ENCODE peak calls at places on chromosomes 12 and 14, in four cellular contexts. R, A, F and Y are unnamed samples.

GRCh38 chr14:32998433-32998832 is 59.8 kb downstream of the NPAS3 start:
- DNase-seq in A (no peak), R (no peak), F (no peak), Y (no peak)

GRCh38 chr12:11486623-11487444 is 91.5 kb upstream of the PRB2 start:
- DNase-seq in F (peak), A (peak), R (peak), Y (peak)

GRCh38 chr14:54650331-54651017 is 83.5 kb downstream of the SAMD4A start:
- DNase-seq in R (peak), A (no peak), F (peak), Y (no peak)

GRCh38 chr12:123471374-123472068 is 13.6 kb downstream of the SNRNP35 start:
- DNase-seq in A (no peak), F (no peak), R (peak), Y (no peak)

GRCh38 chr14:91419044-91419397 is 1.4 kb upstream of the CCDC88C start:
- DNase-seq in R (no peak), F (no peak), A (no peak), Y (no peak)

GRCh38 chr12:132275110-132275531 is 54.3 kb downstream of the GALNT9 start:
- DNase-seq in A (no peak), F (no peak), R (peak), Y (peak)

GRCh38 chr14:68544150-68544892 is 248.5 kb downstream of the ZFP36L1 start:
- DNase-seq in R (no peak), A (no peak), F (peak), Y (no peak)

GRCh38 chr12:4850857-4851380 is 58.8 kb upstream of the KCNA1 start:
- DNase-seq in R (no peak), A (no peak), F (no peak), Y (no peak)

GRCh38 chr14:99566390-99567354 is 37.3 kb downstream of the CCDC85C start:
- DNase-seq in R (no peak), A (no peak), F (no peak), Y (no peak)

GRCh38 chr12:123598522-123598921 is 3.4 kb upstream of the DDX55 start:
- DNase-seq in R (no peak), A (peak), F (no peak), Y (no peak)

GRCh38 chr12:58285551-58285950 is 344.2 kb downstream of the ATP23 start:
- DNase-seq in A (no peak), R (no peak), F (no peak), Y (peak)

GRCh38 chr14:103656031-103656757 is 27.2 kb downstream of the KLC1 start:
- DNase-seq in R (no peak), A (no peak), F (no peak), Y (no peak)

GRCh38 chr14:39033371-39033770 is 69.7 kb downstream of the SEC23A start:
- DNase-seq in R (no peak), A (no peak), F (no peak), Y (peak)

GRCh38 chr14:68016243-68016914 is 196.8 kb downstream of the RAD51B start:
- DNase-seq in F (no peak), A (no peak), R (no peak), Y (no peak)

GRCh38 chr14:40003773-40004172 is 571.5 kb upstream of the FBXO33 start:
- DNase-seq in A (no peak), R (no peak), F (no peak), Y (no peak)

GRCh38 chr14:57046175-57046574 is 222.5 kb downstream of the EXOC5 start:
- DNase-seq in A (no peak), R (no peak), F (no peak), Y (no peak)

GRCh38 chr14:32826404-32827082 is 112.1 kb upstream of the NPAS3 start:
- DNase-seq in R (no peak), A (no peak), F (no peak), Y (no peak)

GRCh38 chr12:31231611-31232360 is 94.2 kb downstream of the SINHCAF start:
- DNase-seq in F (no peak), A (no peak), R (no peak), Y (no peak)

GRCh38 chr12:79618848-79619404 is 71.8 kb downstream of the PAWR start:
- DNase-seq in A (no peak), F (no peak), R (no peak), Y (no peak)

GRCh38 chr12:58966939-58967338 is 46.6 kb upstream of the LRIG3 start:
- DNase-seq in R (no peak), F (no peak), A (no peak), Y (no peak)

GRCh38 chr14:59177229-59177628 is 11.2 kb upstream of the DAAM1 start:
- DNase-seq in R (no peak), A (no peak), F (no peak), Y (no peak)

GRCh38 chr14:98634043-98634820 is 637.8 kb downstream of the BCL11B start:
- DNase-seq in R (no peak), A (no peak), F (no peak), Y (no peak)

GRCh38 chr12:103441437-103442186 is 54.2 kb downstream of the C12orf42 start:
- DNase-seq in A (peak), F (no peak), R (no peak), Y (no peak)

GRCh38 chr14:29242755-29243340 is 476.3 kb downstream of the FOXG1 start:
- DNase-seq in F (no peak), R (no peak), A (no peak), Y (no peak)

GRCh38 chr14:24889843-24890242 is 160.1 kb downstream of the STXBP6 start:
- DNase-seq in A (no peak), F (no peak), R (no peak), Y (no peak)

GRCh38 chr12:124536613-124537012 is 30.8 kb downstream of the NCOR2 start:
- DNase-seq in R (no peak), A (no peak), F (no peak), Y (no peak)

DNA sequence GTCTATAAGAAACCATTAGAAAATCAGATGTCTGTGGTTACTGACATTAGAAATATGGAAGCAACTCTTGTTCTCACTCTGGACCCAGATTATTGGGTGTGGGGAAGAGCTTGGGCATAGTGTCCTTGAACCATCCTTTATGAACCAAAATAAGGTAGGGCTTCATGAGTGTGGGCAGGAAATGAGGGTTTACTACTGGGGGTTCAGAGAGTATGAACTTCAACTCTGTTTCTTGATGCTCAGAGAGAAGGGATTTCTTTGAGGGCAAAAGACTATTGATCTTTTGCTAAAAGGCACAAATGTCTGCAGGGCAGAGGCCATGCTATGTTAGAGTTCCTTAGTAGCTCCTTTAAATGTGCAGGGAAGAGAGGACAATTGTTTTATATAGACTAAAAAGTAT is 183.3 kb upstream of the ATP2B1 start:
- DNase-seq in A (no peak), R (no peak), F (no peak), Y (no peak)
- H3K4me3 ChIP-seq in A (no peak), R (no peak), F (no peak), Y (no peak)

GRCh38 chr12:66055837-66056319 is 74.7 kb downstream of the LLPH start:
- DNase-seq in F (no peak), A (peak), R (no peak), Y (no peak)
- H3K4me3 ChIP-seq in F (no peak), A (no peak), R (no peak), Y (no peak)

DNA sequence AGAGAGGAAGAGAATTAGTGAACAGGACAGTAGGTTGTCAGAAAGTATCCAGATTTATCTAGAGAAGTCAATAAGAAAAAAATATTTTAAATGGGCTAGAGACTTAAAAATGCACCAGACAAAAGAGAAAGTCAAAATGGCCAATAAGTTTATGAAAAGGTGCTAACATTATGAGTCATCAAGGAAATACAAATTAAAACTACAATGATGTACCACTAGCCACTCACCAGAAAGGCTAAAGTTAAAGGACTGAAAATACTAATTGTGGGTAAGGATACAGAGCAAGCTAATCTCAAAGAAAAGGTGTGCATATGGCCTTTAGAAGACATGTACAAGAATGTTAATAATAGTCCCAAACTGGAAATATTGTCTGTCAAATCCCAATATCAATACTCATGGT is 37.7 kb downstream of the C12orf50 start:
- DNase-seq in F (no peak), R (no peak), A (no peak), Y (no peak)
- H3K4me3 ChIP-seq in F (no peak), R (no peak), A (no peak), Y (no peak)

DNA sequence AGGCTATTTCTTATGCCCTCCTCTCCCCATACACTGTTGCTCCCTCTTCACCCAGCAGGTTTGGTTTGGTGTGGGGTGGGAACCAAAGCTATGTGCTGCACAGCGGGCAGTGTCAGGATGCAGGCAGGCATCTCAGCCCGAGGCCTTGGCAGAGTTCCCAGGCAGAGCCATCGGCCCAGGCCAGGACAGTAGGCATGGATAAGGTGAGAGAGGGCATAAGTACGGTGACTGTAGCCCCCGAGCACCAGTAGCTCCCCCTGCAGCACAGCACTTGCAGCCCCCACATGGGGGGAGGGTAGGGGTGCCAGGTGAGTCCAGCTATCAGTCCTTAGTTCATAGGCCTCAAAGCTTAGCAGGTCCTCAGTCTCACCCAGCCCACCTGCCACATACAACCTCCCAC is 7.2 kb downstream of the KLHL33 start:
- DNase-seq in R (no peak), F (no peak), A (no peak), Y (no peak)
- H3K4me3 ChIP-seq in R (no peak), F (no peak), A (no peak), Y (no peak)

GRCh38 chr12:55847603-55848329 is 5.0 kb upstream of the MMP19 start:
- DNase-seq in F (peak), R (no peak), A (no peak), Y (peak)
- H3K4me3 ChIP-seq in F (peak), R (no peak), A (no peak), Y (no peak)

GRCh38 chr14:61188936-61189808 is 92.0 kb downstream of the TMEM30B start:
- DNase-seq in A (no peak), F (no peak), R (peak), Y (peak)
- H3K4me3 ChIP-seq in A (no peak), F (peak), R (peak), Y (no peak)

GRCh38 chr14:53016491-53016890 is 65.6 kb upstream of the FERMT2 start:
- DNase-seq in R (no peak), A (no peak), F (no peak), Y (no peak)

GRCh38 chr14:53016919-53017318 is 66.1 kb upstream of the FERMT2 start:
- DNase-seq in F (no peak), A (no peak), R (no peak), Y (no peak)

GRCh38 chr14:53010193-53010592 is 59.3 kb upstream of the FERMT2 start:
- DNase-seq in R (no peak), A (no peak), F (no peak), Y (no peak)

GRCh38 chr14:53006931-53007330 is 56.1 kb upstream of the FERMT2 start:
- DNase-seq in R (no peak), A (no peak), F (no peak), Y (no peak)

DNA sequence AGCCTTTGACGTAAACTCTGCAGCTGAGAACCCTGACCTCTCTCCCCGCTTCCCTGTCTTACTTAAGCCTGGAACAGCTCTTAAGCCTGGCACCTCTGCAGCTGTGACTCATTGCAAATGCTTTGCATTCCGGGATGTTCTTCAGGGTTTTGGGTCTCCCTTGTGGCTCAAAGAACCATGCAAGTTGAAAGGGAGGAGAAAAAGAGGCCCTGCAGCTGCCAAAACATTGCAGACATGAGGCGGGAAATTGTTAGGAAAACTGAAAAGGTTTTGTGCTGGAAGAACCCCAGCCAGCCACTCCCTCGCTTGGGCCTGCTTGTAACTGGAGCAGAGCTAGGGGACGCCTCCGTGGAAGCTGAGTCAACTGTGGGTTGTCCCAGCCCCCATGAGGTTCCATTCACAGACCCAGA is 60.2 kb upstream of the FERMT2 start:
- DNase-seq in A (no peak), F (peak), R (peak), Y (no peak)
- H3K4me3 ChIP-seq in A (no peak), F (no peak), R (no peak), Y (no peak)

DNA sequence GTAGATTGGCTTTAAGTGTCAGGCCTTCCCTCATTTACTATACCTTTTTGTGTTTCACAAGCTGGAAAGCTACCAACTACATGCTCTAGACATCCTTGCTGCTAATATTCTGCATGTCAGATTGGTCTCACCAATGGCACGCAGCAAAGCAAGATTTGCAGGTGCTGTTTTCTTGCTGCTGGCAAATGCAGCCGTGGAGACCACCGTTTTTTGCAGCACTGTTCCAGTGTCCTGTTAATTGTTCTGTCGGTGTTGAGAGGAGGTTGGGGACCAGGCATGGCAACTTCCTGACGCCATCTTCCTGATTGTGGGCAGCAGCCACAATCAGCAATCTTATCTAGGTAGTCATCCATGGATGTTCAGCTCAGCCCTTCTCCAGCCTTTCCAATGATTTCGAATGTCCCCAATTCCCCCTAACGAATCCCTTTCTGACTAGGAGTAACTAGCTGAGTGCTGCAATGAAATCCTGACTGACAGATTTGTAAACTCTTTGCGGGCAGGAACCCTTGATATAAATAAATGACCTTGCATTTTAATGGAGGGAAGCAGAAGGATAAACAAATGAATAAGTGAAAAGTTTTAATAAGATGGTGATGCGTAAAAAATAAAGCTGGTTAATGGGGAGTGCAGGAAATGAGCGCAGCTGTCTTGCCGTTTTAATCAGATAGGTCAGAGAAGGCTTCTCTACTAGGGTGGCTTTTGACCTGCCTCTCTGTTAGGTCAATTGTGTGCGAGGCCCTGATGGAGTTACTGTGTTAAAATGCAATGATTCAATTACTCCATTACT is 574 bp upstream of the CRADD start:
- DNase-seq in R (no peak), A (no peak), F (no peak), Y (no peak)
- H3K4me3 ChIP-seq in R (peak), A (peak), F (peak), Y (peak)

GRCh38 chr12:95548056-95548538 is 3.2 kb downstream of the USP44 start:
- DNase-seq in A (no peak), F (peak), R (no peak), Y (no peak)
- H3K4me3 ChIP-seq in A (peak), F (peak), R (peak), Y (no peak)

GRCh38 chr14:50045837-50046236 is 70.5 kb downstream of the VCPKMT start:
- DNase-seq in A (no peak), R (no peak), F (no peak), Y (no peak)

GRCh38 chr14:50045039-50045711 is 71.2 kb downstream of the VCPKMT start:
- DNase-seq in R (no peak), A (peak), F (no peak), Y (no peak)

GRCh38 chr14:50041980-50042379 is 74.4 kb downstream of the VCPKMT start:
- DNase-seq in R (no peak), A (no peak), F (no peak), Y (no peak)

GRCh38 chr14:50047274-50047676 is 69.1 kb downstream of the VCPKMT start:
- DNase-seq in R (no peak), F (no peak), A (no peak), Y (no peak)

DNA sequence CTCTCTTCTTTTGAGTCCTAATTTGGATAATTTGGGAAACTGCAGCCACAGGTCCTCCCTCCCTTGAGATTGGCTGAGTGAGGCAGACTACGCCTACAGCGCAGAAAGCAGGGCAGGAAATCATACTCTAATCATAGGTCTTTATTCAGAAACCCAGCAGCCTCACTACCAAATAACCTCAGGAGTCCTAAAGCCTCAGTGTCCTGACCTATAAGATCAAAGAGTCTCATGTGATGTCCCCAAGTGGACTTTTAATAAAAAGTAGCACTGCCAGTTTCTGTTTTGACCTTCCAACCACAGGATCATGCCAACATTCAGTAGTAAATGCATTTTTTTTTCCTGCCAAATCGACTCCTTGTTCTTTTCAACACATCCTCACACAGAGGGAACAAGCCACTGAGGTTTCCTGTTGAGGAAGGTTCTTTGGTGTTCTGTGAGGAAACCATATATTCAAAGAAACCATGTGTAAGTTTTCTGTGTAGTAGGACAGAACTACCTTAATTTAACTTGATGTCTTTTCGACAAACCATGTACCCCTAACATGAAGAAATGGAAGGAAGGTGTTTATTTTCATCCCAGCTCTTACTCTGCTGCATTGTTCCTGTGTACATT is 72.2 kb downstream of the VCPKMT start:
- DNase-seq in R (no peak), A (no peak), F (no peak), Y (no peak)
- H3K4me3 ChIP-seq in R (no peak), A (no peak), F (no peak), Y (no peak)